ENCODE peak calls at places on chromosomes 16 and 17, in four cellular contexts. F is A549, X is sigmoid colon, Q is SK-N-SH. E is an unnamed sample.

GRCh38 chr16:20768121-20768520 is 4.3 kb downstream of the ACSM3 start:
- DNase-seq in Q (no peak), F (no peak), X (no peak), E (no peak)

GRCh38 chr17:35866356-35866950 is 2.2 kb downstream of the HEATR9 start:
- DNase-seq in X (no peak), Q (no peak), F (no peak), E (no peak)

GRCh38 chr17:12789976-12790805 is 893 bp downstream of the ARHGAP44 start:
- DNase-seq in X (no peak), F (no peak), Q (no peak), E (peak; percentile 56)

GRCh38 chr16:23148513-23149266 is 562 bp downstream of the USP31 start:
- DNase-seq in X (peak; percentile 88), F (peak; percentile 35), Q (peak; percentile 78), E (peak; percentile 78)

GRCh38 chr17:62576382-62576781 is 51.1 kb upstream of the MRC2 start:
- DNase-seq in Q (no peak), X (no peak), F (no peak), E (no peak)

GRCh38 chr17:76146053-76146875 is 5.2 kb upstream of the FOXJ1 start:
- DNase-seq in Q (no peak), X (peak; percentile 58), F (no peak), E (peak; percentile 75)

GRCh38 chr16:4936991-4937781 is at the start of gene PPL:
- DNase-seq in X (peak; percentile 89), Q (peak; percentile 72), F (no peak), E (no peak)

GRCh38 chr17:44383363-44383762 is 6.1 kb downstream of the ITGA2B start:
- DNase-seq in F (no peak), X (no peak), Q (no peak), E (no peak)

GRCh38 chr16:4290236-4290830 is 17.5 kb upstream of the TFAP4 start:
- DNase-seq in Q (peak; percentile 1), X (no peak), F (peak; percentile 63), E (no peak)

GRCh38 chr17:42937712-42938596 is 26.3 kb downstream of the AARSD1 start:
- DNase-seq in X (peak; percentile 71), Q (peak; percentile 68), F (peak; percentile 81), E (no peak)

GRCh38 chr16:58661199-58661830 is 23.3 kb downstream of the SLC38A7 start:
- DNase-seq in Q (peak; percentile 78), X (no peak), F (peak; percentile 94), E (no peak)

GRCh38 chr16:50209548-50210265 is 56.6 kb downstream of the TENT4B start:
- DNase-seq in X (no peak), F (no peak), Q (no peak), E (no peak)

GRCh38 chr17:19706791-19707727 is 9.3 kb downstream of the SLC47A2 start:
- DNase-seq in Q (no peak), F (no peak), X (no peak), E (no peak)

GRCh38 chr16:55832788-55833583 is at the start of gene CES1:
- DNase-seq in F (no peak), Q (no peak), X (peak; percentile 78), E (peak; percentile 88)

GRCh38 chr16:27579086-27579980 is 29.4 kb downstream of the KATNIP start:
- DNase-seq in F (no peak), X (peak; percentile 41), Q (no peak), E (no peak)

GRCh38 chr17:72609501-72609900 is 483.0 kb downstream of the SLC39A11 start:
- DNase-seq in F (peak; percentile 64), X (no peak), Q (no peak), E (no peak)

GRCh38 chr16:55735120-55735781 is 79.5 kb downstream of the SLC6A2 start:
- DNase-seq in Q (no peak), X (no peak), F (no peak), E (no peak)

GRCh38 chr16:88352261-88353200 is 30.2 kb upstream of the ZNF469 start:
- DNase-seq in Q (peak; percentile 27), F (no peak), X (peak; percentile 51), E (no peak)

GRCh38 chr17:80176757-80177156 is 6.9 kb downstream of the CARD14 start:
- DNase-seq in X (no peak), Q (no peak), F (no peak), E (no peak)

GRCh38 chr17:72297326-72298115 is 176.7 kb downstream of the SOX9 start:
- DNase-seq in F (peak; percentile 59), Q (no peak), X (no peak), E (no peak)

GRCh38 chr17:35138218-35138617 is 3.9 kb downstream of the NLE1 start:
- DNase-seq in F (no peak), X (no peak), Q (no peak), E (no peak)

GRCh38 chr17:3695723-3696411 is at the start of gene P2RX5:
- DNase-seq in X (no peak), Q (peak; percentile 81), F (no peak), E (no peak)

GRCh38 chr16:53378138-53378537 is 56.1 kb upstream of the RBL2 start:
- DNase-seq in Q (no peak), X (no peak), F (no peak), E (no peak)

GRCh38 chr16:84526794-84527485 is 22.5 kb upstream of the MEAK7 start:
- DNase-seq in Q (no peak), X (no peak), F (no peak), E (no peak)

GRCh38 chr17:60147553-60148241 is 2.1 kb upstream of the CA4 start:
- DNase-seq in X (no peak), Q (no peak), F (no peak), E (no peak)

GRCh38 chr16:3782566-3782965 is 65.2 kb upstream of the TRAP1 start:
- DNase-seq in F (no peak), Q (no peak), X (no peak), E (no peak)

GRCh38 chr16:82583415-82583814 is 43.4 kb upstream of the CDH13 start:
- DNase-seq in Q (no peak), X (no peak), F (no peak), E (no peak)

GRCh38 chr17:42846594-42847280 is 2.4 kb downstream of the AOC2 start:
- DNase-seq in X (no peak), F (no peak), Q (no peak), E (no peak)

GRCh38 chr16:55526448-55526847 is 17.6 kb downstream of the LPCAT2 start:
- DNase-seq in Q (no peak), X (no peak), F (no peak), E (no peak)

GRCh38 chr17:20281860-20282259 is 185.5 kb downstream of the LGALS9B start:
- DNase-seq in X (no peak), F (no peak), Q (no peak), E (no peak)

GRCh38 chr16:57277586-57277985 is 6.9 kb downstream of the PLLP start:
- DNase-seq in X (peak; percentile 34), F (peak; percentile 58), Q (no peak), E (peak; percentile 48)

DNA sequence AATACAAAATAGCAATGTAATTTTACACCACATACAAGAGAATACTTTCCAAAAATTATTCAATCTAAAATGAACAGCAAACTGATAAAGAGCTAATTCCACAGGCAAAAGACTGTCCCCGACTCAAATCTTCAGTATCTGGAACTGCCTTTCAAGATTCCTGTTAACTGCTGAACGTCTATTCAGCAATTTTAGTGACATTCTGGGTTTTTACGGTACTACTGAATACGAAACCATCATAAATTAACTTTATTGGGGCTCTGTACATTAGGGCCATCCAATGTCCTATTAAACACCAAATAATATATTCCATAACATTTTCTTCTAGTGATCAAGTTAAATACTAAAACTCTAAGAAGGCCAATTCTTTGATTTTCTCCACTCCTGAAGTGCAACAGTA is 1.6 kb downstream of the FBXL20 start:
- DNase-seq in Q (no peak), F (no peak), X (no peak), E (no peak)
- H3K4me3 ChIP-seq in Q (peak overlapping the region; percentile 79), F (peak overlapping the region; percentile 90), X (peak overlapping the region; percentile 97), E (peak overlapping the region; percentile 93)

DNA sequence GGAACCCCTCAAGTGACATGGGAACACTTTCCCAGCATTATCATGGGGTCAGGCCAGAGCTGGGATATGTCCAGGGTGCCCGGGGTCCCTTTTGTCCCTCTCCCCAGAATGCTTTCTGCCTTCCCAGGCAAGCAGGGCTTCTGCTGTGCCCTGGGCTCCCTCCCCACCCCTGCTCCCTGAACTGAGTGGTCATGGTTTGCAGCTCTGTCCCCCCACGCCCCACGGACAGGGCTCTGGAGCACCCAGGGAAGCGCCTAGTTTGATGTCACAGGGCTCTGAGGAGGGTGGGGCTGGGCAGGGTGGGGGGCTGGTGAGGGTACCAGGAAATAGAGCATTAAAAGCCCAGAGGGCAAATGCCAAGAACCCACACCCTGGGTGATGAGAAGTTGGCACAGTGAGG is 92.3 kb downstream of the CCDC182 start:
- DNase-seq in Q (no peak), F (no peak), X (no peak), E (no peak)
- H3K9me3 ChIP-seq in Q (no peaks in the 10 kb centered on the region), F (no peaks in the 10 kb centered on the region), X (no peaks in the 10 kb centered on the region), E (no peaks in the 10 kb centered on the region)

GRCh38 chr16:69419956-69420355 is 4.5 kb upstream of the CYB5B start:
- DNase-seq in X (no peak), Q (no peak), F (no peak), E (no peak)

GRCh38 chr16:69428652-69429051 is 4.2 kb downstream of the CYB5B start:
- DNase-seq in X (no peak), F (no peak), Q (no peak), E (no peak)

GRCh38 chr16:69424935-69425784 is 741 bp downstream of the CYB5B start:
- DNase-seq in F (no peak), X (no peak), Q (peak; percentile 28), E (no peak)

GRCh38 chr16:69424053-69424934 is at the start of gene CYB5B:
- DNase-seq in F (peak; percentile 98), Q (peak; percentile 91), X (peak; percentile 97), E (peak; percentile 97)

DNA sequence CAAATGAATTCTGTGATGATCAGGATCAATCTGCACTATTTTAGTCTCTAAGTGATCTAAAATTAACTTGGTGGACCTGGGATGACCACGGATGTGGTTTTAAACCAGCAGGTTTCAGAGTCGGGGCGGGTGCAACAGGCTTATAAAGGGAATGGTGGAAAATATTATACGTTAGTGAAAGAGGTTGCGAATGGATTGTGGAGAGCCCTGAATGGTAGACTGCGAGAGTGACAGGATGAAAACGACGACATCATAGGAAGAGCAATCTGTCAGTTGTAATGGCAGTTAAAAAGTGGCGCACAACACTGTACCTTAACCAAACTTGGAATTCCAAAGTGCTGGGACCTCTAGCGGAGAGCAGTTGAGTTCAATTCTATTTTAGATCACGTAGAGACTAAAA is 1.2 kb upstream of the CYB5B start:
- DNase-seq in Q (no peak), X (no peak), F (no peak), E (no peak)
- TF ChIP-seq EP300 in Q (no peak), X (no peak), F (no peak), E (no peak)

DNA sequence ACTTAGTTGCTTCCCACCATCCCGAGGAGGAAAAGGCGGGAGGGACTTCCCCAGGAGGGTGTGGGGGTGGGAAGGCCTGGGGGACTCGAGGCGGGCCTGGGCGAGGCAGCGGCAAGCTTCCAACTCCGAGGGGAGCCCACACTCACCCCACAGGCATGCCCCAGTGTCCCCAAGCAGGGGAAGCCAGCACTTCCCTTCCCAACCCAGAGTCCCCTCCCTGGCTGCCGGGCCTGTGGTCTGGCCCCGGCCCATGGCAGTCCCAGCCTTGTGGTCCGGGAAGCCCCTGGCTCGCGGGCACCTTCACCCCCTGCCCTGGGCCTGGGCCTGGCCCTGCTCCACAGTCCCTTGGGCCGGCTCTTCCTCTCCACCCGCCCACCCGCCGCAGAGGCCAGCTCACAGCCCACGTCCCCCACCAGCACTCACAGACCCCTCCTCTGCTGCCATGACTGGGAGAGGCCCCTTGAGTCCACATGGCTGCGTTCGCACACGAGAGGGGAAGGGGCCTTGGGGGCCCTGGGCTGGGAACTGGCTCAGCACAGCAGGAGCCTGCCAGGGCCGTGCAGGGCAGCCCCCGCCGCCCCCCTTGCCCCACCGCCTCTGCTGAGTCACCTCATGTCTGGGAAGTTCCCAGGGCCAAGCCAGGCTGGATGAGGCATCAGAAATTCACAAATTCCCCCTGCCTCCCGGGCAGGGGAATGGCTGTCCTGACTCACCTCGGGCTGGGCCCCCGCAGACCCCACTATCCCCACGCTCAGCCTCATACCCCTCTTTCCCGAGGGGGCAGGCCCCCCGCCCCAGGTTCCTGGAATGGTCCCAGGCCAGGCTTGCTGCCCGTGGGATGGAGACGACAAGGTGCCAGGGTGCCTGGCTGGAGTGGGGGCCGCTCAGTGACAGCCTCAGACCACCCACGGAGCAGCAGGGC is 27.8 kb downstream of the BAHCC1 start:
- DNase-seq in F (peak; percentile 90), Q (peak; percentile 86), X (peak; percentile 92), E (no peak)
- H3K4me3 ChIP-seq in F (peak overlapping the region; percentile 39), Q (peak overlapping the region; percentile 54), X (no peak overlapping the region), E (peak overlapping the region; percentile 29)

E was measured in suprapubic skin.